ENCODE peak calls at places on chromosomes 11 and 22, in five cellular contexts. X is dorsolateral prefrontal cortex; W is thoracic aorta; U is A549; O is naive thymus-derived CD4-positive, alpha-beta T cell. A is an unnamed sample.

GRCh38 chr11:62574363-62575057 is 819 bp upstream of the EEF1G start:
- DNase-seq in X (peak), W (no peak), U (no peak), O (peak), A (no peak)

GRCh38 chr11:134032501-134033091 is 36.3 kb upstream of the JAM3 start:
- DNase-seq in X (peak), W (no peak), U (no peak), O (no peak), A (no peak)

GRCh38 chr11:17793642-17794170 is 59.1 kb downstream of the KCNC1 start:
- DNase-seq in X (no peak), W (no peak), U (no peak), O (no peak), A (no peak)

GRCh38 chr11:20609727-20610707 is 10.6 kb downstream of the SLC6A5 start:
- DNase-seq in X (peak), W (no peak), U (peak), O (peak), A (no peak)

GRCh38 chr11:106409201-106409600 is 331.7 kb downstream of the AASDHPPT start:
- DNase-seq in X (no peak), W (no peak), U (no peak), O (no peak), A (no peak)

GRCh38 chr11:101296896-101297295 is 167.3 kb upstream of the PGR start:
- DNase-seq in X (no peak), W (no peak), U (no peak), O (no peak), A (no peak)

GRCh38 chr11:701741-702513 is 4.1 kb upstream of the EPS8L2 start:
- DNase-seq in X (no peak), W (no peak), U (no peak), O (no peak), A (no peak)

GRCh38 chr22:30694638-30695350 is at the start of gene OSBP2:
- DNase-seq in X (peak), W (no peak), U (peak), O (peak), A (no peak)

GRCh38 chr11:28542556-28542955 is 434.4 kb downstream of the METTL15 start:
- DNase-seq in X (no peak), W (no peak), U (no peak), O (no peak), A (no peak)

GRCh38 chr11:36222755-36223635 is 66.2 kb downstream of the COMMD9 start:
- DNase-seq in X (no peak), W (no peak), U (no peak), O (no peak), A (no peak)

GRCh38 chr11:31821235-31821764 is 10.2 kb upstream of the PAX6 start:
- DNase-seq in X (no peak), W (no peak), U (no peak), O (no peak), A (no peak)

GRCh38 chr11:70824590-70825300 is 426.4 kb downstream of the CTTN start:
- DNase-seq in X (no peak), W (no peak), U (no peak), O (no peak), A (no peak)

GRCh38 chr11:68931911-68932310 is 28.2 kb downstream of the IGHMBP2 start:
- DNase-seq in X (no peak), W (no peak), U (no peak), O (no peak), A (no peak)

GRCh38 chr11:92383430-92383829 is 158.8 kb downstream of the FAT3 start:
- DNase-seq in X (no peak), W (no peak), U (peak), O (no peak), A (no peak)

GRCh38 chr22:19270873-19271272 is 20.6 kb downstream of the CLTCL1 start:
- DNase-seq in X (no peak), W (no peak), U (no peak), O (no peak), A (no peak)

GRCh38 chr22:19275513-19275912 is 16.0 kb downstream of the CLTCL1 start:
- DNase-seq in X (no peak), W (no peak), U (no peak), O (no peak), A (no peak)

GRCh38 chr22:19271856-19272535 is 19.5 kb downstream of the CLTCL1 start:
- DNase-seq in X (no peak), W (no peak), U (peak), O (no peak), A (no peak)

GRCh38 chr22:19275104-19275503 is 16.4 kb downstream of the CLTCL1 start:
- DNase-seq in X (no peak), W (no peak), U (no peak), O (no peak), A (no peak)

GRCh38 chr22:19271273-19271855 is 20.2 kb downstream of the CLTCL1 start:
- DNase-seq in X (no peak), W (no peak), U (no peak), O (no peak), A (no peak)
- H3K27ac ChIP-seq in X (no peak), W (no peak), U (peak), O (no peak), A (no peak)

GRCh38 chr11:65182258-65183170 is 786 bp downstream of the CAPN1 start:
- DNase-seq in X (no peak), W (no peak), U (peak), O (no peak), A (no peak)

GRCh38 chr11:65184146-65184545 is 2.4 kb downstream of the CAPN1 start:
- DNase-seq in X (no peak), W (no peak), U (no peak), O (no peak), A (no peak)

GRCh38 chr11:65181569-65182257 is at the start of gene CAPN1:
- DNase-seq in X (peak), W (peak), U (peak), O (no peak), A (peak)

GRCh38 chr11:65185166-65185565 is 3.4 kb downstream of the CAPN1 start:
- DNase-seq in X (no peak), W (no peak), U (no peak), O (no peak), A (no peak)

GRCh38 chr11:65183201-65183891 is 1.6 kb downstream of the CAPN1 start:
- DNase-seq in X (no peak), W (no peak), U (no peak), O (no peak), A (no peak)
- H3K4me3 ChIP-seq in X (peak), W (peak), U (no peak), O (no peak), A (peak)

GRCh38 chr22:17578129-17578754 is 14.9 kb downstream of the SLC25A18 start:
- DNase-seq in X (peak), W (no peak), U (no peak), O (no peak), A (no peak)
- H3K27ac ChIP-seq in X (peak), W (no peak), U (no peak), O (no peak), A (peak)

DNA sequence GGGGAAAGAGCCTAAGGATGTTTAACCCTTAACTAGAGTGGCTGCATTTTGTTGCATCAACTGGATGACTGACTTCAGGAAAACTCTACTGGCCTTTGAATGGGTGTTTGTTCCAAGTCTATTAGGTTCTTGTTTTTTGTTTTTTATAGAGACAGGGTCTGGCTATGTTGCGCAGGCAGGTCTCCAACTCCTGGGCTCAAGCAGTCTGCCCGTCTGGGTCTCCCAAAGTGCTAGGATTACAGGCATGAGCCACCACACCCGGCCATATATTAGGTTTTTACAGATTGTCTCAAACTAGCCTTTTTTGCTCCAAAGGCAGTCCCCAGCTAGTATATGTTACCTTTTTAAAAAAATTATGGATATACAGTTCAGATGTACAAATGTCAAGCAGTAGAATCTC is 1.1 kb downstream of the SMARCB1 start:
- DNase-seq in X (no peak), W (no peak), U (no peak), O (no peak), A (no peak)
- H3K4me3 ChIP-seq in X (peak), W (peak), U (peak), O (peak), A (peak)